ENCODE peak calls at places on chromosome 19, in six cellular contexts. D, X, J, V, L and W are unnamed samples.

GRCh38 chr19:31784631-31785237 is 435.5 kb upstream of the TSHZ3 start:
- DNase-seq in V (no peak), D (no peak), J (no peak), X (no peak), L (no peak), W (no peak)

GRCh38 chr19:15424692-15425272 is 6.0 kb upstream of the AKAP8L start:
- DNase-seq in D (no peak), L (no peak), X (no peak), V (no peak), J (no peak), W (no peak)

GRCh38 chr19:2330632-2331284 is 2.3 kb downstream of the SPPL2B start:
- DNase-seq in J (no peak), L (peak; percentile 75), V (no peak), X (peak; percentile 62), D (no peak), W (no peak)

GRCh38 chr19:4030552-4030951 is 23.0 kb downstream of the PIAS4 start:
- DNase-seq in X (no peak), L (no peak), J (no peak), D (no peak), V (no peak), W (no peak)

GRCh38 chr19:31516756-31517155 is 167.5 kb upstream of the TSHZ3 start:
- DNase-seq in L (no peak), X (no peak), V (no peak), J (no peak), D (no peak), W (no peak)

GRCh38 chr19:47151627-47152026 is 21.0 kb downstream of the SAE1 start:
- DNase-seq in J (no peak), L (no peak), V (no peak), D (no peak), X (no peak), W (no peak)

GRCh38 chr19:11244846-11245589 is 5.6 kb downstream of the ANGPTL8 start:
- DNase-seq in V (no peak), X (no peak), L (no peak), J (no peak), D (no peak), W (no peak)

GRCh38 chr19:6402058-6402457 is 9.1 kb upstream of the GTF2F1 start:
- DNase-seq in D (no peak), L (no peak), X (no peak), V (no peak), J (no peak), W (no peak)

GRCh38 chr19:42148270-42148669 is 16.0 kb upstream of the POU2F2 start:
- DNase-seq in J (no peak), D (no peak), V (peak; percentile 50), X (no peak), L (no peak), W (no peak)

GRCh38 chr19:12774588-12775555 is at the start of gene HOOK2:
- DNase-seq in V (peak; percentile 42), J (peak; percentile 60), D (peak; percentile 84), L (peak; percentile 99), X (peak; percentile 82), W (no peak)

GRCh38 chr19:30450101-30450500 is 77.9 kb downstream of the ZNF536 start:
- DNase-seq in V (no peak), L (no peak), D (no peak), J (no peak), X (no peak), W (no peak)

GRCh38 chr19:32878988-32879387 is 9.4 kb upstream of the SLC7A9 start:
- DNase-seq in J (no peak), V (no peak), X (no peak), D (no peak), L (no peak), W (no peak)

GRCh38 chr19:40231544-40232424 is 5.3 kb upstream of the CCNP start:
- DNase-seq in L (no peak), J (no peak), D (no peak), X (no peak), V (no peak), W (no peak)

GRCh38 chr19:56995298-56995697 is 124.5 kb upstream of the USP29 start:
- DNase-seq in J (no peak), D (no peak), L (no peak), X (no peak), V (no peak), W (no peak)

GRCh38 chr19:6066661-6067646 is 43.3 kb downstream of the RFX2 start:
- DNase-seq in V (no peak), J (peak; percentile 46), D (peak; percentile 62), X (peak; percentile 98), L (peak; percentile 96), W (peak; percentile 85)

GRCh38 chr19:41350735-41351338 is 2.9 kb downstream of the TGFB1 start:
- DNase-seq in J (no peak), V (no peak), X (no peak), D (no peak), L (no peak), W (no peak)

GRCh38 chr19:35913589-35913988 is 5.5 kb upstream of the TYROBP start:
- DNase-seq in L (no peak), X (no peak), V (no peak), J (no peak), D (no peak), W (no peak)

GRCh38 chr19:15393963-15394362 is 14.4 kb upstream of the AKAP8 start:
- DNase-seq in D (peak; percentile 41), X (no peak), L (no peak), V (no peak), J (no peak), W (no peak)

GRCh38 chr19:4198467-4199126 is 16.1 kb downstream of the ANKRD24 start:
- DNase-seq in D (no peak), J (no peak), V (no peak), L (no peak), X (no peak), W (no peak)

GRCh38 chr19:3617463-3617862 is 9.1 kb downstream of the CACTIN start:
- DNase-seq in D (no peak), X (no peak), V (peak; percentile 61), J (no peak), L (no peak), W (no peak)

GRCh38 chr19:49097453-49098288 is 12.4 kb downstream of the SNRNP70 start:
- DNase-seq in L (no peak), D (peak; percentile 87), X (peak; percentile 83), J (peak; percentile 84), V (peak; percentile 78), W (peak; percentile 52)

GRCh38 chr19:2168619-2169424 is 5.1 kb downstream of the DOT1L start:
- DNase-seq in L (peak; percentile 99), V (no peak), J (peak; percentile 85), D (peak; percentile 100), X (no peak), W (peak; percentile 61)

GRCh38 chr19:47595937-47596336 is 13.0 kb upstream of the BICRA start:
- DNase-seq in L (no peak), X (no peak), J (no peak), D (no peak), V (no peak), W (no peak)

GRCh38 chr19:2305424-2305823 is 2.5 kb downstream of the LINGO3 start:
- DNase-seq in V (no peak), J (no peak), L (no peak), D (no peak), X (no peak), W (no peak)

GRCh38 chr19:18928018-18928805 is 8.7 kb downstream of the DDX49 start:
- DNase-seq in X (no peak), L (no peak), V (no peak), J (no peak), D (no peak), W (no peak)